ENCODE peak calls at places on chromosomes 1 and 21, in eight cellular contexts. G is stimulated activated CD4-positive, alpha-beta T cell treated with anti-CD3 and anti-CD28 coated beads, Interleukin-4, amount 100 ng/mL, for 24 hours; R is dorsolateral prefrontal cortex; I is EH; Q is G401; M is central memory CD8-positive, alpha-beta T cell; S is activated naive CD4-positive, alpha-beta T cell treated with Interleukin-2 at 50 U/mL for 16 hours; U is NCI-H1694. Y is an unnamed sample.

GRCh38 chr1:173821680-173822079 is 2.8 kb upstream of the DARS2 start:
- DNase-seq in G (no peak), R (no peak), I (no peak), Q (no peak), M (no peak), S (no peak), U (no peak), Y (no peak)

GRCh38 chr21:22892757-22893156 is 1894.5 kb downstream of the NCAM2 start:
- DNase-seq in G (no peak), R (no peak), I (no peak), Q (no peak), M (no peak), S (no peak), U (no peak), Y (no peak)

GRCh38 chr21:16455978-16456377 is 726.2 kb downstream of the USP25 start:
- DNase-seq in G (no peak), R (peak; percentile 61), I (no peak), Q (peak; percentile 67), M (no peak), S (no peak), U (no peak), Y (no peak)

GRCh38 chr1:232223887-232224286 is 406.0 kb downstream of the SIPA1L2 start:
- DNase-seq in G (no peak), R (no peak), I (no peak), Q (no peak), M (no peak), S (no peak), U (no peak), Y (no peak)

GRCh38 chr1:147719029-147719703 is 41.2 kb downstream of the GJA5 start:
- DNase-seq in G (no peak), R (no peak), I (no peak), Q (no peak), M (no peak), S (no peak), U (no peak), Y (no peak)

GRCh38 chr1:10755977-10756521 is 40.4 kb downstream of the CASZ1 start:
- DNase-seq in G (peak; percentile 47), R (no peak), I (peak; percentile 39), Q (peak; percentile 11), M (peak; percentile 47), S (peak; percentile 55), U (peak; percentile 48), Y (peak; percentile 49)

GRCh38 chr1:211469938-211470529 is 21.9 kb downstream of the RD3 start:
- DNase-seq in G (peak; percentile 45), R (peak; percentile 79), I (peak; percentile 69), Q (peak; percentile 61), M (no peak), S (peak; percentile 47), U (peak; percentile 38), Y (peak; percentile 53)

GRCh38 chr1:150925080-150925479 is 1.1 kb upstream of the SETDB1 start:
- DNase-seq in G (no peak), R (no peak), I (no peak), Q (no peak), M (no peak), S (peak; percentile 3), U (no peak), Y (no peak)

GRCh38 chr21:36847189-36847588 is 119.3 kb downstream of the HLCS start:
- DNase-seq in G (no peak), R (no peak), I (peak; percentile 83), Q (no peak), M (no peak), S (no peak), U (no peak), Y (no peak)

GRCh38 chr1:89953929-89954328 is 41.0 kb upstream of the ZNF326 start:
- DNase-seq in G (no peak), R (no peak), I (no peak), Q (no peak), M (no peak), S (no peak), U (no peak), Y (no peak)

GRCh38 chr1:112902221-112902620 is 53.8 kb downstream of the SLC16A1 start:
- DNase-seq in G (no peak), R (no peak), I (no peak), Q (no peak), M (no peak), S (no peak), U (no peak), Y (no peak)

GRCh38 chr1:160130939-160131338 is 15.4 kb downstream of the ATP1A2 start:
- DNase-seq in G (no peak), R (no peak), I (no peak), Q (no peak), M (no peak), S (no peak), U (no peak), Y (no peak)

GRCh38 chr21:36155603-36156338 is 853 bp upstream of the DOP1B start:
- DNase-seq in G (no peak), R (no peak), I (no peak), Q (peak; percentile 51), M (no peak), S (no peak), U (no peak), Y (no peak)

GRCh38 chr1:31690921-31691320 is 12.9 kb downstream of the COL16A1 start:
- DNase-seq in G (no peak), R (no peak), I (no peak), Q (no peak), M (no peak), S (no peak), U (no peak), Y (no peak)

GRCh38 chr1:177780096-177780700 is 189.7 kb downstream of the SEC16B start:
- DNase-seq in G (no peak), R (no peak), I (peak; percentile 55), Q (peak; percentile 23), M (no peak), S (no peak), U (peak; percentile 30), Y (peak; percentile 18)

GRCh38 chr1:191453487-191453886 is 704.8 kb upstream of the RGS18 start:
- DNase-seq in G (no peak), R (no peak), I (no peak), Q (no peak), M (no peak), S (no peak), U (no peak), Y (no peak)

GRCh38 chr1:89863165-89863835 is 42.5 kb downstream of the LRRC8D start:
- DNase-seq in G (no peak), R (no peak), I (no peak), Q (no peak), M (no peak), S (no peak), U (no peak), Y (no peak)

GRCh38 chr1:20343149-20343936 is 52.7 kb downstream of the VWA5B1 start:
- DNase-seq in G (peak; percentile 12), R (no peak), I (no peak), Q (no peak), M (no peak), S (peak; percentile 19), U (no peak), Y (peak; percentile 73)

GRCh38 chr1:10622896-10623295 is 148.1 kb downstream of the PEX14 start:
- DNase-seq in G (no peak), R (no peak), I (no peak), Q (no peak), M (no peak), S (no peak), U (no peak), Y (no peak)

GRCh38 chr1:119653839-119654170 is 5.7 kb upstream of the ZNF697 start:
- DNase-seq in G (no peak), R (no peak), I (peak; percentile 90), Q (no peak), M (no peak), S (no peak), U (no peak), Y (no peak)

GRCh38 chr1:6471969-6472368 is 6.0 kb upstream of the TNFRSF25 start:
- DNase-seq in G (no peak), R (no peak), I (no peak), Q (no peak), M (no peak), S (no peak), U (no peak), Y (no peak)

GRCh38 chr1:180235077-180235501 is 5.0 kb downstream of the LHX4 start:
- DNase-seq in G (no peak), R (no peak), I (no peak), Q (no peak), M (no peak), S (no peak), U (no peak), Y (no peak)

GRCh38 chr1:53340660-53341520 is 13.0 kb upstream of the LRP8 start:
- DNase-seq in G (peak; percentile 46), R (no peak), I (no peak), Q (no peak), M (no peak), S (peak; percentile 54), U (no peak), Y (no peak)

GRCh38 chr1:211135342-211135950 is 1.5 kb upstream of the KCNH1 start:
- DNase-seq in G (no peak), R (no peak), I (peak; percentile 70), Q (peak; percentile 90), M (no peak), S (no peak), U (peak; percentile 68), Y (no peak)

GRCh38 chr1:151579436-151580225 is 32.2 kb upstream of the SNX27 start:
- DNase-seq in G (no peak), R (no peak), I (peak; percentile 31), Q (no peak), M (no peak), S (no peak), U (no peak), Y (no peak)

GRCh38 chr1:8094481-8095241 is 68.6 kb upstream of the ERRFI1 start:
- DNase-seq in G (no peak), R (no peak), I (peak; percentile 77), Q (no peak), M (no peak), S (no peak), U (no peak), Y (no peak)

GRCh38 chr1:1573843-1574720 is 581 bp downstream of the SSU72 start:
- DNase-seq in G (peak; percentile 66), R (no peak), I (peak; percentile 72), Q (peak; percentile 37), M (no peak), S (peak; percentile 73), U (peak; percentile 60), Y (peak; percentile 87)

GRCh38 chr1:15953791-15954201 is 22.1 kb downstream of the ZBTB17 start:
- DNase-seq in G (no peak), R (no peak), I (no peak), Q (no peak), M (no peak), S (no peak), U (no peak), Y (no peak)

GRCh38 chr1:31390071-31390470 is 17.2 kb upstream of the FABP3 start:
- DNase-seq in G (no peak), R (no peak), I (no peak), Q (no peak), M (no peak), S (no peak), U (no peak), Y (no peak)

GRCh38 chr1:62621907-62622306 is 24.6 kb downstream of the ANGPTL3 start:
- DNase-seq in G (no peak), R (no peak), I (peak; percentile 97), Q (no peak), M (no peak), S (no peak), U (no peak), Y (peak; percentile 50)

GRCh38 chr1:213122514-213122929 is 71.5 kb downstream of the RPS6KC1 start:
- DNase-seq in G (no peak), R (no peak), I (peak; percentile 55), Q (peak; percentile 65), M (no peak), S (no peak), U (peak; percentile 83), Y (no peak)

GRCh38 chr1:94807742-94808491 is 12.2 kb upstream of the SLC44A3 start:
- DNase-seq in G (no peak), R (no peak), I (peak; percentile 26), Q (no peak), M (no peak), S (no peak), U (no peak), Y (no peak)

GRCh38 chr1:54859687-54860391 is 27.2 kb downstream of the DHCR24 start:
- DNase-seq in G (no peak), R (no peak), I (peak; percentile 44), Q (no peak), M (no peak), S (no peak), U (no peak), Y (no peak)

GRCh38 chr1:203860396-203860951 is 925 bp upstream of the SNRPE start:
- DNase-seq in G (no peak), R (no peak), I (peak; percentile 60), Q (peak; percentile 31), M (no peak), S (no peak), U (no peak), Y (no peak)

Y was measured in GM10248.